ENCODE peak calls at places on chromosome 15, in nine cellular contexts. E is fibroblast of mammary gland, C is mammary epithelial cell, X is GM23338, L is hepatocyte, N is fibroblast of lung, J is Peyer's patch, Q is AG10803, H is choroid plexus epithelial cell. A is an unnamed sample.

GRCh38 chr15:83515171-83515570 is 68.0 kb downstream of the SH3GL3 start:
- DNase-seq in H (no peak), L (no peak), X (no peak), J (no peak), E (no peak), C (no peak), Q (no peak), N (no peak), A (no peak)

GRCh38 chr15:100768501-100768931 is 111.1 kb upstream of the ALDH1A3 start:
- DNase-seq in C (no peak), N (no peak), E (no peak), L (no peak), H (no peak), J (no peak), Q (no peak), X (no peak), A (no peak)

GRCh38 chr15:71753346-71753745 is 57.0 kb upstream of the NR2E3 start:
- DNase-seq in X (no peak), J (no peak), N (peak; percentile 12), Q (peak; percentile 34), H (peak; percentile 14), C (peak; percentile 17), L (no peak), E (peak; percentile 79), A (peak; percentile 28)

GRCh38 chr15:67405208-67406191 is 115.4 kb upstream of the C15orf61 start:
- DNase-seq in L (peak; percentile 33), X (no peak), H (peak; percentile 65), C (peak; percentile 44), J (no peak), Q (peak; percentile 49), N (peak; percentile 83), E (peak; percentile 84), A (peak; percentile 69)

GRCh38 chr15:74135041-74135565 is 4.7 kb downstream of the ISLR2 start:
- DNase-seq in N (no peak), J (no peak), L (no peak), E (no peak), X (no peak), Q (no peak), C (no peak), H (no peak), A (no peak)

GRCh38 chr15:45425135-45425534 is 46.8 kb upstream of the GATM start:
- DNase-seq in J (no peak), E (peak; percentile 36), N (no peak), H (peak; percentile 52), X (no peak), C (peak; percentile 32), L (no peak), Q (peak; percentile 27), A (no peak)

GRCh38 chr15:68372291-68372811 is 59.6 kb downstream of the ITGA11 start:
- DNase-seq in C (peak; percentile 20), L (no peak), Q (no peak), N (peak; percentile 33), H (peak; percentile 56), X (peak; percentile 80), J (no peak), E (peak; percentile 35), A (no peak)

GRCh38 chr15:66131831-66132230 is 121.7 kb downstream of the MEGF11 start:
- DNase-seq in J (no peak), L (no peak), E (no peak), N (no peak), H (no peak), X (no peak), C (no peak), Q (no peak), A (no peak)

GRCh38 chr15:58430224-58430787 is 1.5 kb upstream of the LIPC start:
- DNase-seq in J (no peak), E (no peak), C (no peak), H (no peak), Q (no peak), X (no peak), L (no peak), N (no peak), A (no peak)

GRCh38 chr15:58431221-58432149 is at the start of gene LIPC:
- DNase-seq in Q (no peak), C (no peak), J (no peak), L (no peak), N (no peak), X (no peak), H (no peak), E (no peak), A (no peak)

GRCh38 chr15:58433597-58434333 is 2.0 kb downstream of the LIPC start:
- DNase-seq in J (no peak), Q (peak; percentile 67), C (no peak), N (no peak), H (no peak), E (peak; percentile 59), L (no peak), X (no peak), A (peak; percentile 38)

GRCh38 chr15:58434334-58434888 is 2.6 kb downstream of the LIPC start:
- DNase-seq in C (no peak), E (no peak), J (no peak), L (no peak), X (no peak), H (no peak), N (no peak), Q (no peak), A (no peak)

GRCh38 chr15:58432421-58432820 is 630 bp downstream of the LIPC start:
- DNase-seq in E (peak; percentile 52), N (peak; percentile 58), H (peak; percentile 66), C (no peak), X (no peak), L (no peak), Q (peak; percentile 36), J (no peak), A (peak; percentile 78)
- H3K4me3 ChIP-seq in E (no peak overlapping the region), N (no peak overlapping the region), H (no peak overlapping the region), C (no peak overlapping the region), X (no peak overlapping the region), L (no peak overlapping the region), Q (no peak overlapping the region), J (no peak overlapping the region), A (no peak overlapping the region)

GRCh38 chr15:34984884-34985630 is 3.0 kb downstream of the ZNF770 start:
- DNase-seq in L (peak; percentile 53), Q (no peak), N (peak; percentile 28), H (peak; percentile 76), X (no peak), J (no peak), C (no peak), E (peak; percentile 51), A (peak; percentile 56)

GRCh38 chr15:34987182-34987488 is 952 bp downstream of the ZNF770 start:
- DNase-seq in N (no peak), X (no peak), Q (no peak), L (peak; percentile 15), C (peak; percentile 31), J (no peak), H (no peak), E (no peak), A (no peak)

GRCh38 chr15:34987623-34987981 is 485 bp downstream of the ZNF770 start:
- DNase-seq in J (no peak), L (no peak), N (no peak), H (no peak), X (no peak), C (no peak), Q (peak; percentile 17), E (no peak), A (no peak)

GRCh38 chr15:34986326-34987181 is 1.5 kb downstream of the ZNF770 start:
- DNase-seq in H (no peak), Q (no peak), E (no peak), C (no peak), L (no peak), X (no peak), J (no peak), N (no peak), A (no peak)

GRCh38 chr15:34987982-34988873 is at the start of gene ZNF770:
- DNase-seq in L (peak; percentile 93), J (peak; percentile 90), E (peak; percentile 71), N (peak; percentile 82), Q (peak; percentile 74), C (peak; percentile 75), X (peak; percentile 83), H (peak; percentile 84), A (peak; percentile 77)
- TF ChIP-seq CTCF in L (no peak), J (no peak), E (no peak), N (no peak), Q (no peak), C (no peak), X (no peak), H (no peak), A (no peak)

DNA sequence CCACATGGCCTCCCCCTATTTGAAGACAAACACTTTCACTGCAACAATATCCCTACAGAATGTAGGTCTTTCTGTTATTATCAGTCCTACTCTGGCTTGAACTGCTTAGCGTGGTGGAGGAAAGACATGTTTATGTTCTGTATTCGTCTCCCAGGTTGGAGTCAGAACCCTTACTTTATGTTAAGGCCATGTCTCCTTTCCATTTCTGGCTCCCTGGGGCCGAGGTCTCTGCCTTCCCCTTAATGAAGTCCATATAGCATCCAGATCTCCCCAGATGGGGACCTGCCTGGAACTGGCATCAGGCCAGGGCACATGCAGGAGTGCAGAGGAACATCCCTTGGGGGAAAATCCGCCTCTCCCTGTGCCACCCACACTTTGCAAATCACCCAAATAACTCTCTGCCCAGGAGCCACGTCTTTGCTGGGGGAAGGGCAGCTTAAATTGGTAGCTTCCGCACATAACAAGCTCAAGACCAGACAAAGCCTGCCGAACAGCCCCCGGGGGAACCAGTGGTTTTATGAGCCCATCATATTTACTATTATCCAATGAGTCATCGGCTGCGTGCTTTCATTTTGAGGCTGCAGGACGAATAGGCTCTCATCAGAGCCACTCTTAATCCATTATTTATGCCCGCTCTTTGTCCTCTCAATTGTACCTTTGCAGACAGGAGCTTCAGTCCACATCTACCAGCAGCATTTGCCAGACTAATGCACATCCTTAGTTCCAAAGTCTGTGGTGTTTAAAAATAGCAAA is 237.0 kb downstream of the UACA start:
- DNase-seq in Q (peak; percentile 76), H (peak; percentile 75), E (peak; percentile 87), J (no peak), C (peak; percentile 84), L (peak; percentile 82), X (no peak), N (no peak), A (peak; percentile 85)
- H3K4me3 ChIP-seq in Q (peak overlapping the region; percentile 31), H (peak overlapping the region; percentile 35), E (no peak overlapping the region), J (peak overlapping the region; percentile 22), C (no peak overlapping the region), L (no peak overlapping the region), X (no peak overlapping the region), N (no peak overlapping the region), A (peak overlapping the region; percentile 16)

GRCh38 chr15:90191344-90191687 is 9.8 kb upstream of the SEMA4B start:
- DNase-seq in L (no peak), C (no peak), E (no peak), Q (no peak), H (no peak), N (no peak), J (no peak), X (no peak), A (no peak)

GRCh38 chr15:90192961-90193786 is 8.0 kb upstream of the SEMA4B start:
- DNase-seq in Q (no peak), J (no peak), X (no peak), E (no peak), H (no peak), N (peak; percentile 69), L (no peak), C (no peak), A (no peak)

GRCh38 chr15:90190606-90191343 is 10.4 kb upstream of the SEMA4B start:
- DNase-seq in E (no peak), Q (no peak), J (peak; percentile 85), N (no peak), C (peak; percentile 94), X (no peak), H (no peak), L (no peak), A (no peak)

GRCh38 chr15:90189781-90190467 is 11.2 kb upstream of the SEMA4B start:
- DNase-seq in N (no peak), C (no peak), J (no peak), Q (no peak), L (peak; percentile 2), E (no peak), H (no peak), X (no peak), A (no peak)

DNA sequence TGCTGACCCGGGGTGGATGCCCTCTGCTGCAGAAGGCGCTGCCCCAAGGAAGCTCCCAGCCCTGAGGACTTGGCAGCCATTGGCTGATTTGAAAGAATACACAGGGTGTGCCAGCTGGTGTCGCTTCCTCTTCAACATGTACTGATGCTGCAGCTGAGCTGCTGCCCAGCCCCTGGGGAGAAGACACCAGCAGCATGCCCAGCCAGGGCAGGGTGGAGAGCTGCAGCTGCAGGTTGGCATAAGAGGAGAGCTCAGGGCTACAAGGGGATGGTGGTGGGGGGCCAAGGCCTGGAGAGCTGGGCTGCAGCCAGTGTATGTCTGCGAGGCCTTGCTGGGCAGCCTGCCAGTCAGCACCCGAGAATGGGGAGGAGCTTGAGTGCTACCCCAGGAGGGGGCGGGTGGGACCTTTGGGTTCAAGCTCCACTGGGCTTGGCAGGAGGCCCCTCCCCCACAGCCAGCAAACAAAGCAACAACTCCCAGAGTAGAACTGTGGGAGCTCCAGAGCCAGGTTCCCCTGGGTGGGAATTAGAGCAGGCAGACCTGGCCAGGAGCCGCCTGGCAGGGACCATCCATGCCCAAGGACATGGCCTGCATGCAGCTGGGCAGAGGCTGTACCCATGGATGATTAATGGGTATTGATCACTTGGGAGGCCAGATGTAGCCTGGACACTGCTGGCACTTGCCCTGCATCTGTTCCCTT is 9.2 kb upstream of the SEMA4B start:
- DNase-seq in N (peak; percentile 65), Q (peak; percentile 12), J (peak; percentile 92), L (peak; percentile 89), C (peak; percentile 60), H (peak; percentile 64), X (no peak), E (no peak), A (peak; percentile 46)
- TF ChIP-seq CTCF in N (no peak), Q (no peak), J (no peak), L (no peak), C (no peak), H (no peak), X (no peak), E (no peak), A (no peak)